ENCODE peak calls at places on chromosomes 7 and 10, in seven cellular contexts. One of them, this sample, is unnamed.

GRCh38 chr10:35074266-35074665 is 15.9 kb downstream of the CUL2 start:
- DNase-seq in left ventricle myocardium superior: no peak
- DNase-seq in activated naive CD4-positive, alpha-beta T cell treated with anti-CD3 and anti-CD28 coated beads for 36 hours: no peak
- DNase-seq in tibial nerve: no peak
- DNase-seq in lower leg skin: no peak
- DNase-seq in stimulated activated CD4-positive, alpha-beta T cell treated with anti-CD3 and anti-CD28 coated beads, Interleukin-4, amount 100 ng/mL, for 24 hours: no peak
- DNase-seq in amygdala: no peak
- DNase-seq in this sample: no peak

GRCh38 chr7:38229386-38229785 is 44.0 kb downstream of the TARP start:
- DNase-seq in left ventricle myocardium superior: no peak
- DNase-seq in activated naive CD4-positive, alpha-beta T cell treated with anti-CD3 and anti-CD28 coated beads for 36 hours: no peak
- DNase-seq in tibial nerve: no peak
- DNase-seq in lower leg skin: no peak
- DNase-seq in stimulated activated CD4-positive, alpha-beta T cell treated with anti-CD3 and anti-CD28 coated beads, Interleukin-4, amount 100 ng/mL, for 24 hours: no peak
- DNase-seq in amygdala: no peak
- DNase-seq in this sample: no peak

GRCh38 chr10:1603181-1603580 is 134.1 kb downstream of the ADARB2 start:
- DNase-seq in left ventricle myocardium superior: no peak
- DNase-seq in activated naive CD4-positive, alpha-beta T cell treated with anti-CD3 and anti-CD28 coated beads for 36 hours: no peak
- DNase-seq in tibial nerve: no peak
- DNase-seq in lower leg skin: peak; percentile 61
- DNase-seq in stimulated activated CD4-positive, alpha-beta T cell treated with anti-CD3 and anti-CD28 coated beads, Interleukin-4, amount 100 ng/mL, for 24 hours: no peak
- DNase-seq in amygdala: no peak
- DNase-seq in this sample: no peak

GRCh38 chr7:136594739-136595144 is 273.7 kb upstream of the CHRM2 start:
- DNase-seq in left ventricle myocardium superior: no peak
- DNase-seq in activated naive CD4-positive, alpha-beta T cell treated with anti-CD3 and anti-CD28 coated beads for 36 hours: no peak
- DNase-seq in tibial nerve: no peak
- DNase-seq in lower leg skin: no peak
- DNase-seq in stimulated activated CD4-positive, alpha-beta T cell treated with anti-CD3 and anti-CD28 coated beads, Interleukin-4, amount 100 ng/mL, for 24 hours: no peak
- DNase-seq in amygdala: no peak
- DNase-seq in this sample: no peak

GRCh38 chr10:110357252-110357780 is 52.6 kb upstream of the SMNDC1 start:
- DNase-seq in left ventricle myocardium superior: no peak
- DNase-seq in activated naive CD4-positive, alpha-beta T cell treated with anti-CD3 and anti-CD28 coated beads for 36 hours: peak; percentile 81
- DNase-seq in tibial nerve: no peak
- DNase-seq in lower leg skin: no peak
- DNase-seq in stimulated activated CD4-positive, alpha-beta T cell treated with anti-CD3 and anti-CD28 coated beads, Interleukin-4, amount 100 ng/mL, for 24 hours: peak; percentile 77
- DNase-seq in amygdala: no peak
- DNase-seq in this sample: no peak

GRCh38 chr7:19713676-19714075 is 4.8 kb upstream of the POLR1F start:
- DNase-seq in left ventricle myocardium superior: no peak
- DNase-seq in activated naive CD4-positive, alpha-beta T cell treated with anti-CD3 and anti-CD28 coated beads for 36 hours: peak; percentile 66
- DNase-seq in tibial nerve: peak; percentile 61
- DNase-seq in lower leg skin: no peak
- DNase-seq in stimulated activated CD4-positive, alpha-beta T cell treated with anti-CD3 and anti-CD28 coated beads, Interleukin-4, amount 100 ng/mL, for 24 hours: peak; percentile 46
- DNase-seq in amygdala: no peak
- DNase-seq in this sample: no peak

GRCh38 chr10:63120554-63120953 is 12.6 kb upstream of the NRBF2 start:
- DNase-seq in left ventricle myocardium superior: no peak
- DNase-seq in activated naive CD4-positive, alpha-beta T cell treated with anti-CD3 and anti-CD28 coated beads for 36 hours: no peak
- DNase-seq in tibial nerve: peak; percentile 14
- DNase-seq in lower leg skin: peak; percentile 66
- DNase-seq in stimulated activated CD4-positive, alpha-beta T cell treated with anti-CD3 and anti-CD28 coated beads, Interleukin-4, amount 100 ng/mL, for 24 hours: no peak
- DNase-seq in amygdala: no peak
- DNase-seq in this sample: peak; percentile 63

GRCh38 chr7:127831312-127832212 is 179.6 kb downstream of the SND1 start:
- DNase-seq in left ventricle myocardium superior: no peak
- DNase-seq in activated naive CD4-positive, alpha-beta T cell treated with anti-CD3 and anti-CD28 coated beads for 36 hours: no peak
- DNase-seq in tibial nerve: no peak
- DNase-seq in lower leg skin: no peak
- DNase-seq in stimulated activated CD4-positive, alpha-beta T cell treated with anti-CD3 and anti-CD28 coated beads, Interleukin-4, amount 100 ng/mL, for 24 hours: no peak
- DNase-seq in amygdala: no peak
- DNase-seq in this sample: no peak

GRCh38 chr7:45446195-45446944 is 127.8 kb upstream of the ADCY1 start:
- DNase-seq in left ventricle myocardium superior: no peak
- DNase-seq in activated naive CD4-positive, alpha-beta T cell treated with anti-CD3 and anti-CD28 coated beads for 36 hours: no peak
- DNase-seq in tibial nerve: no peak
- DNase-seq in lower leg skin: no peak
- DNase-seq in stimulated activated CD4-positive, alpha-beta T cell treated with anti-CD3 and anti-CD28 coated beads, Interleukin-4, amount 100 ng/mL, for 24 hours: no peak
- DNase-seq in amygdala: no peak
- DNase-seq in this sample: no peak

GRCh38 chr10:21791276-21791675 is 212.3 kb downstream of the DNAJC1 start:
- DNase-seq in left ventricle myocardium superior: no peak
- DNase-seq in activated naive CD4-positive, alpha-beta T cell treated with anti-CD3 and anti-CD28 coated beads for 36 hours: no peak
- DNase-seq in tibial nerve: no peak
- DNase-seq in lower leg skin: no peak
- DNase-seq in stimulated activated CD4-positive, alpha-beta T cell treated with anti-CD3 and anti-CD28 coated beads, Interleukin-4, amount 100 ng/mL, for 24 hours: no peak
- DNase-seq in amygdala: no peak
- DNase-seq in this sample: no peak

GRCh38 chr10:19815478-19816419 is 483 bp upstream of the PLXDC2 start:
- DNase-seq in left ventricle myocardium superior: peak; percentile 82
- DNase-seq in activated naive CD4-positive, alpha-beta T cell treated with anti-CD3 and anti-CD28 coated beads for 36 hours: no peak
- DNase-seq in tibial nerve: peak; percentile 61
- DNase-seq in lower leg skin: peak; percentile 95
- DNase-seq in stimulated activated CD4-positive, alpha-beta T cell treated with anti-CD3 and anti-CD28 coated beads, Interleukin-4, amount 100 ng/mL, for 24 hours: no peak
- DNase-seq in amygdala: peak; percentile 84
- DNase-seq in this sample: peak; percentile 87

GRCh38 chr10:96025566-96025965 is 17.8 kb upstream of the CCNJ start:
- DNase-seq in left ventricle myocardium superior: no peak
- DNase-seq in activated naive CD4-positive, alpha-beta T cell treated with anti-CD3 and anti-CD28 coated beads for 36 hours: peak; percentile 14
- DNase-seq in tibial nerve: no peak
- DNase-seq in lower leg skin: no peak
- DNase-seq in stimulated activated CD4-positive, alpha-beta T cell treated with anti-CD3 and anti-CD28 coated beads, Interleukin-4, amount 100 ng/mL, for 24 hours: no peak
- DNase-seq in amygdala: no peak
- DNase-seq in this sample: no peak

GRCh38 chr10:33666686-33667480 is 332.4 kb upstream of the NRP1 start:
- DNase-seq in left ventricle myocardium superior: no peak
- DNase-seq in activated naive CD4-positive, alpha-beta T cell treated with anti-CD3 and anti-CD28 coated beads for 36 hours: no peak
- DNase-seq in tibial nerve: no peak
- DNase-seq in lower leg skin: no peak
- DNase-seq in stimulated activated CD4-positive, alpha-beta T cell treated with anti-CD3 and anti-CD28 coated beads, Interleukin-4, amount 100 ng/mL, for 24 hours: no peak
- DNase-seq in amygdala: no peak
- DNase-seq in this sample: no peak

GRCh38 chr7:47535033-47535703 is 46.7 kb downstream of the TNS3 start:
- DNase-seq in left ventricle myocardium superior: no peak
- DNase-seq in activated naive CD4-positive, alpha-beta T cell treated with anti-CD3 and anti-CD28 coated beads for 36 hours: no peak
- DNase-seq in tibial nerve: no peak
- DNase-seq in lower leg skin: no peak
- DNase-seq in stimulated activated CD4-positive, alpha-beta T cell treated with anti-CD3 and anti-CD28 coated beads, Interleukin-4, amount 100 ng/mL, for 24 hours: no peak
- DNase-seq in amygdala: no peak
- DNase-seq in this sample: no peak

GRCh38 chr7:30660331-30661255 is 21.7 kb downstream of the CRHR2 start:
- DNase-seq in left ventricle myocardium superior: no peak
- DNase-seq in activated naive CD4-positive, alpha-beta T cell treated with anti-CD3 and anti-CD28 coated beads for 36 hours: no peak
- DNase-seq in tibial nerve: no peak
- DNase-seq in lower leg skin: no peak
- DNase-seq in stimulated activated CD4-positive, alpha-beta T cell treated with anti-CD3 and anti-CD28 coated beads, Interleukin-4, amount 100 ng/mL, for 24 hours: no peak
- DNase-seq in amygdala: no peak
- DNase-seq in this sample: no peak

This sample was measured in right atrium auricular region.